ENCODE peak calls at places on chromosome 19, in five cellular contexts. G is heart left ventricle, V is heart right ventricle, P is mucosa of descending colon, K is esophagus squamous epithelium. F is an unnamed sample.

GRCh38 chr19:44741841-44742352 is 6.6 kb upstream of the BCL3 start:
- DNase-seq in V (peak; percentile 99), K (peak; percentile 65), P (peak; percentile 98), G (peak; percentile 98), F (peak; percentile 99)

GRCh38 chr19:38744906-38745305 is 632 bp upstream of the CAPN12 start:
- DNase-seq in V (no peak), K (no peak), G (no peak), P (no peak), F (no peak)

GRCh38 chr19:46295401-46296308 is 1.2 kb upstream of the HIF3A start:
- DNase-seq in G (no peak), P (no peak), V (no peak), K (no peak), F (no peak)

GRCh38 chr19:16581971-16582343 is 9.7 kb upstream of the SLC35E1 start:
- DNase-seq in K (no peak), P (no peak), G (no peak), V (no peak), F (no peak)

GRCh38 chr19:10191347-10191746 is 3.4 kb downstream of the DNMT1 start:
- DNase-seq in G (no peak), K (no peak), P (no peak), V (no peak), F (no peak)

GRCh38 chr19:10402441-10403038 is 802 bp downstream of the CDC37 start:
- DNase-seq in K (no peak), P (peak; percentile 54), V (peak; percentile 51), G (peak; percentile 77), F (no peak)

GRCh38 chr19:3682741-3683404 is 17.4 kb downstream of the PIP5K1C start:
- DNase-seq in P (no peak), K (no peak), G (no peak), V (no peak), F (no peak)

GRCh38 chr19:17873661-17874422 is 2.1 kb downstream of the SLC5A5 start:
- DNase-seq in V (no peak), P (peak; percentile 72), K (no peak), G (no peak), F (no peak)

GRCh38 chr19:5621945-5622464 is 571 bp downstream of the SAFB2 start:
- DNase-seq in P (peak; percentile 64), G (peak; percentile 64), K (no peak), V (peak; percentile 21), F (no peak)

GRCh38 chr19:9981406-9982260 is 28.7 kb downstream of the COL5A3 start:
- DNase-seq in V (no peak), P (no peak), G (peak; percentile 17), K (no peak), F (no peak)

GRCh38 chr19:17902701-17903100 is 30.1 kb upstream of the CCDC124 start:
- DNase-seq in V (no peak), K (no peak), G (no peak), P (no peak), F (no peak)

GRCh38 chr19:42498387-42498786 is 29.9 kb downstream of the CEACAM1 start:
- DNase-seq in G (no peak), K (no peak), V (no peak), P (peak; percentile 24), F (no peak)

GRCh38 chr19:28710278-28710677 is 502.7 kb downstream of the UQCRFS1 start:
- DNase-seq in P (peak; percentile 6), K (no peak), V (no peak), G (no peak), F (peak; percentile 25)

GRCh38 chr19:29417048-29417447 is 108.7 kb upstream of the VSTM2B start:
- DNase-seq in V (no peak), G (no peak), K (no peak), P (no peak), F (no peak)

GRCh38 chr19:42683917-42684513 is 56.3 kb downstream of the PSG3 start:
- DNase-seq in G (no peak), K (no peak), V (no peak), P (peak; percentile 24), F (no peak)

GRCh38 chr19:42850981-42851717 is 28.4 kb downstream of the PSG1 start:
- DNase-seq in G (no peak), P (peak; percentile 4), K (no peak), V (peak; percentile 12), F (peak; percentile 96)

GRCh38 chr19:56840452-56841193 is at the start of the genes PEG3 and ZIM2:
- DNase-seq in V (peak; percentile 76), P (peak; percentile 14), G (peak; percentile 84), K (no peak), F (no peak)

GRCh38 chr19:42626181-42626580 is 31.5 kb upstream of the CEACAM8 start:
- DNase-seq in V (no peak), K (no peak), G (no peak), P (no peak), F (no peak)

GRCh38 chr19:2491130-2491801 is 15.3 kb downstream of the GADD45B start:
- DNase-seq in P (peak; percentile 97), V (no peak), G (no peak), K (no peak), F (peak; percentile 83)

GRCh38 chr19:42115219-42115618 is 17.0 kb downstream of the POU2F2 start:
- DNase-seq in P (no peak), V (no peak), K (no peak), G (no peak), F (no peak)

GRCh38 chr19:33456845-33457220 is 64.8 kb downstream of the PEPD start:
- DNase-seq in V (no peak), G (peak; percentile 26), K (no peak), P (no peak), F (no peak)

GRCh38 chr19:57664269-57665127 is 4.2 kb upstream of the ZSCAN4 start:
- DNase-seq in P (peak; percentile 42), V (peak; percentile 68), K (no peak), G (peak; percentile 75), F (no peak)

GRCh38 chr19:46353730-46354528 is 7.0 kb downstream of the PPP5C start:
- DNase-seq in V (peak; percentile 66), P (no peak), G (peak; percentile 75), K (no peak), F (no peak)

GRCh38 chr19:6125571-6125989 is 9.9 kb upstream of the ACSBG2 start:
- DNase-seq in P (peak; percentile 79), V (no peak), K (no peak), G (no peak), F (peak; percentile 16)

GRCh38 chr19:23415561-23416191 is 20.4 kb upstream of the ZNF91 start:
- DNase-seq in V (peak; percentile 31), P (peak; percentile 88), K (no peak), G (peak; percentile 63), F (no peak)

DNA sequence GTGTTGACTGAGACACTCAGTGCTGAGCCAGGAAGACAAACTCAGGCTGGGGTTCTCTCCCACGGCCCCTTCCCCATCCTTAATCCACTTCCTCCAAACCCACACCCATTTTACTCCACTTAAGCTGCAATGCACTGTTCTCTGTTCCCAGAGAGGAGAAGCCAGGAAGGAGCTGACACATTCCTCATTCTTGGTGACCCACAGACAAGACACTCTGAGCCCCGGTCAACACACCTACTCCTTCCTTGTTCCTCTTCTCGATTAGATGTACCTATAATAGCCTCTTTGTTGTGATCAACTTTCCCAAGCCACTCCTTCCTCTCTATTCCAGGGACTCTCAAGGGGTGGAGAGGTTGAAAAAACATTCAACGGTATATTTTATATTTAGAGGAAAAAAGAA is 47.1 kb downstream of the INSR start:
- DNase-seq in K (no peak), P (peak; percentile 40), V (no peak), G (no peak), F (no peak)
- H3K4me3 ChIP-seq in K (no peak overlapping the region), P (no peak overlapping the region), V (no peak overlapping the region), G (no peak overlapping the region), F (no peak overlapping the region)

DNA sequence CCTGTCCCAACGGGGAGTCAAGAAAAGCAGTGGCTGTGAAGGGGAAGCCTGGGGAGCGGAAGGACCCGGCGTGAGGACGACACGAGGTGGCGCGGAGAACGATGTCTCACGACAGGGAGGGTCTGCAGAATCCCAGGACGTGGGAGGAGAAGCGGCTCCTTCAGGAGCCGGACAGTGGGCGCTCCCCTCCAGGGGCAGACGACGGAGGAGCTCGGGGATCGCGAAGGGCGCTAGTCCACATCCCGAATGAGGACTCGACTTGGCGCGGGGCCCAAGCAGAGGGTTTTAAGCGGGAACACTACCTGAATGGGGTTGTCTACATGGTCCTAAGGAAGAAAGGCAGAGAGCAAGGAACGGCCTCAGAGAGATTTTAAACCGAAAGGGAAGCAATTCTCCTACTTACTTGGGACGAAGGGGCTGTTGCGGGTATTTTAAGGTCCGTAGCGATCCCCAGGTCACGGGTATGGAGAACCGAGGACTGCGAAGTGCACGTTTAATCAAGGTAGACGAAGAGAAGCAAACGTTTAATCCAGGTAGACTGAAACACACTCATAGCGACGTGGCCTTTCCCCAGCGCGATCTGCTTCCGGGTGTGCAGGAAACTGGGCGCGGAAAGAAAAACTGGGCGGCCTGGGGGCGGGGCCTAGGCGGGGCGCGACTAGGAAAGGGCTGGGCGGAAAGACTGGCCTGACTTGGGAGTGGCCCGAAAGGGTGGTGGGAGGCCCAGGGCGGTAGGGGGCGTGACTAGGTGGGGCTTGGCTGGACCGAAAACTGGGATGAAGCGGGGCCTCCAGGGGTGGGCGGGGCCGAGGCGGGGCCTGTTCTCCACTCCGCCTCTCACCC is at the start of gene ZNF841:
- DNase-seq in K (peak; percentile 66), V (peak; percentile 97), G (peak; percentile 96), P (peak; percentile 94), F (peak; percentile 58)
- TF ChIP-seq CTCF in K (no peak), V (no peak), G (no peak), P (no peak), F (peak; percentile 13)

GRCh38 chr19:1418951-1419735 is 11.8 kb downstream of the DAZAP1 start:
- DNase-seq in K (no peak), P (no peak), G (peak; percentile 62), V (no peak), F (no peak)

GRCh38 chr19:1416014-1416841 is 8.8 kb downstream of the DAZAP1 start:
- DNase-seq in P (no peak), G (no peak), V (no peak), K (no peak), F (no peak)

GRCh38 chr19:1417681-1418493 is 10.5 kb downstream of the DAZAP1 start:
- DNase-seq in G (no peak), K (no peak), V (no peak), P (no peak), F (no peak)

GRCh38 chr19:1418494-1418775 is 11.0 kb downstream of the DAZAP1 start:
- DNase-seq in P (no peak), G (no peak), K (no peak), V (no peak), F (no peak)

DNA sequence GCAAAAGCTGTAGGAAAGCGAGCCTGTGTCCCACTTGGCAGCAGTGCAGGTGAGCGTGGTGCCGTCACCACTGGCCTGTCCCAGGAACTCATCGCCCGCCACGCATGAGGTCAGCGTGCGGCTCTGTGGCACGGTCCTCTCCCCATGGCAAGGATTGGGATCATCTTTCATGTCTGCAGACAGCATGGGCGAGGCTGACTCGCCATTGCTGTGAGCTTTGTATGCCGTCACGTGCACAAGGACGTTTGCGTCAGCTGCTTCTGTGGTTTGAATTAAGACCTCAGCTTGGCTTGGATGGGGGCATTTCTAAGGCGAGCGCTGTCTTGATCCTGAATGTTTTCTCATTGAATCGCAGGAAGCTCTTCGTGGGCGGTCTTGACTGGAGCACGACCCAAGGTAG is 9.8 kb downstream of the DAZAP1 start:
- DNase-seq in K (no peak), P (no peak), G (no peak), V (no peak), F (no peak)
- H3K36me3 ChIP-seq in K (peaks cover 70% of the 10 kb centered on the region), P (peaks cover 16% of the 10 kb centered on the region), G (no peaks in the 10 kb centered on the region), V (peaks cover 52% of the 10 kb centered on the region), F (peaks cover 9% of the 10 kb centered on the region)

DNA sequence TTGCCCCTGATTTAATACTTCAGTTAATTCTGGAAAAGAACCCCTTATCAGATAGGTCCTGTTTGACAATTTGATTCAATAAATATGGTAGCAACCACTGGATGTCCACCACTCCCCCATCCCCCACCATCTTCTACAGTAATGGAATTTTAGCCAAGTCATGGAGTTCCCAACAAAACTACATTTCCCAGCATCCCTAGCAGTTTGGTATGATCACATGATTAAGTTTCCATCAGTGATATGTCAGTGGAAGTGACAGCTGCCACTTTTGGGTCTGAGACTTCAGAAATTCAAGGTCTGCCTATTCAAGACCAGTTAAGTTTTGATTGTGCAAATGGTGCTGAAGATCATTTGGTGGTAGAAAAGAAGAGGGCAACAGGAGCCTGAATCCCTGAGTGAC is 85.5 kb downstream of the CACNA1A start:
- DNase-seq in P (no peak), G (no peak), K (no peak), V (no peak), F (no peak)
- H3K4me3 ChIP-seq in P (no peak overlapping the region), G (no peak overlapping the region), K (no peak overlapping the region), V (no peak overlapping the region), F (no peak overlapping the region)

F was measured in kidney epithelial cell.